ENCODE peak calls at places on chromosomes 1 and 21, in eight cellular contexts. O, V, B, Y, D, H, C and T are unnamed samples.

GRCh38 chr1:226371049-226371694 is 36.7 kb downstream of the PARP1 start:
- ATAC-seq in O (no peak), D (peak), V (no peak), C (no peak), H (no peak), B (no peak), Y (no peak), T (no peak)

GRCh38 chr1:109615879-109616278 is 3.5 kb downstream of the GNAT2 start:
- ATAC-seq in V (no peak), B (no peak), O (no peak), H (peak), C (no peak), Y (no peak), D (no peak), T (peak)

GRCh38 chr21:16302851-16303282 is 573.1 kb downstream of the USP25 start:
- ATAC-seq in D (peak), H (peak), C (no peak), B (peak), V (no peak), O (no peak), Y (no peak), T (peak)

GRCh38 chr1:25565188-25565591 is 21.8 kb downstream of the LDLRAP1 start:
- ATAC-seq in B (no peak), H (no peak), O (no peak), C (no peak), V (no peak), D (no peak), Y (no peak), T (no peak)

GRCh38 chr1:212664409-212665199 is 35.0 kb downstream of the BATF3 start:
- ATAC-seq in H (no peak), O (no peak), Y (peak), V (no peak), B (no peak), C (no peak), D (no peak), T (no peak)

GRCh38 chr1:6653651-6654290 is 29.1 kb downstream of the THAP3 start:
- ATAC-seq in Y (no peak), O (no peak), C (no peak), H (no peak), V (no peak), D (no peak), B (no peak), T (no peak)

GRCh38 chr1:18480315-18481189 is at the start of gene KLHDC7A:
- ATAC-seq in C (peak), V (no peak), D (no peak), H (peak), O (peak), Y (peak), B (peak), T (no peak)

GRCh38 chr1:9440763-9441194 is 98.5 kb upstream of the SLC25A33 start:
- ATAC-seq in O (no peak), D (no peak), B (no peak), C (no peak), H (no peak), V (no peak), Y (no peak), T (no peak)

GRCh38 chr1:198902616-198903140 is 263.8 kb downstream of the PTPRC start:
- ATAC-seq in C (no peak), Y (peak), B (no peak), O (peak), V (no peak), D (no peak), H (no peak), T (no peak)

GRCh38 chr1:200448034-200448762 is 38.4 kb upstream of the ZNF281 start:
- ATAC-seq in C (no peak), Y (no peak), O (no peak), V (no peak), D (peak), H (no peak), B (no peak), T (no peak)

GRCh38 chr1:45272943-45273342 is 53.8 kb upstream of the HPDL start:
- ATAC-seq in V (no peak), H (no peak), D (no peak), B (no peak), O (no peak), C (no peak), Y (no peak), T (no peak)

GRCh38 chr1:49448200-49448599 is 575.6 kb downstream of the AGBL4 start:
- ATAC-seq in V (no peak), O (no peak), D (no peak), C (no peak), H (no peak), Y (no peak), B (no peak), T (no peak)

GRCh38 chr1:158730453-158730852 is 9.9 kb upstream of the OR6K3 start:
- ATAC-seq in B (no peak), V (no peak), O (no peak), C (no peak), D (no peak), H (no peak), Y (no peak), T (no peak)

GRCh38 chr1:172770081-172770480 is 111.2 kb downstream of the FASLG start:
- ATAC-seq in D (no peak), O (no peak), Y (no peak), H (peak), C (no peak), B (no peak), V (no peak), T (no peak)

GRCh38 chr21:28833181-28833580 is 159.5 kb downstream of the LTN1 start:
- ATAC-seq in O (no peak), B (no peak), C (no peak), D (no peak), H (no peak), Y (no peak), V (no peak), T (peak)

GRCh38 chr21:45356251-45356650 is 48.7 kb upstream of the COL18A1 start:
- ATAC-seq in B (peak), H (no peak), Y (peak), C (no peak), O (no peak), V (peak), D (no peak), T (no peak)

GRCh38 chr1:205310981-205311704 is 10.4 kb downstream of the NUAK2 start:
- ATAC-seq in C (no peak), H (peak), O (no peak), V (no peak), D (peak), B (no peak), Y (no peak), T (no peak)

GRCh38 chr1:80962559-80962958 is 838.2 kb upstream of the ADGRL2 start:
- ATAC-seq in C (no peak), V (no peak), O (no peak), H (no peak), B (no peak), D (no peak), Y (no peak), T (no peak)

GRCh38 chr1:206729050-206729449 is 41.5 kb upstream of the IL19 start:
- ATAC-seq in B (no peak), H (no peak), C (no peak), O (no peak), Y (no peak), D (no peak), V (no peak), T (no peak)

GRCh38 chr1:161730050-161730564 is 8.8 kb downstream of the FCRLB start:
- ATAC-seq in B (no peak), O (no peak), D (no peak), V (no peak), H (no peak), Y (no peak), C (no peak), T (no peak)

GRCh38 chr21:45959779-45960390 is 21.7 kb upstream of the COL6A1 start:
- ATAC-seq in D (no peak), Y (no peak), C (no peak), H (no peak), B (no peak), O (no peak), V (no peak), T (no peak)

GRCh38 chr1:10687782-10688408 is 108.6 kb downstream of the CASZ1 start:
- ATAC-seq in C (no peak), H (no peak), O (no peak), B (no peak), D (no peak), Y (no peak), V (no peak), T (no peak)

GRCh38 chr1:219090618-219091017 is 83.1 kb upstream of the LYPLAL1 start:
- ATAC-seq in B (no peak), V (no peak), Y (no peak), H (peak), O (no peak), D (peak), C (no peak), T (no peak)

GRCh38 chr21:14482165-14482564 is 64.0 kb downstream of the SAMSN1 start:
- ATAC-seq in H (peak), O (no peak), C (no peak), Y (no peak), B (no peak), V (no peak), D (peak), T (peak)

GRCh38 chr21:25912402-25912746 is 177.6 kb downstream of the GABPA start:
- ATAC-seq in B (no peak), C (no peak), Y (no peak), V (no peak), H (no peak), O (no peak), D (no peak), T (peak)

GRCh38 chr1:78543941-78544630 is 53.3 kb downstream of the PTGFR start:
- ATAC-seq in H (no peak), B (no peak), O (no peak), V (no peak), D (no peak), C (no peak), Y (no peak), T (no peak)

GRCh38 chr1:3084154-3084553 is 15.2 kb downstream of the PRDM16 start:
- ATAC-seq in Y (peak), D (no peak), O (no peak), H (no peak), C (no peak), B (no peak), V (no peak), T (no peak)

GRCh38 chr1:200409203-200409760 is 554 bp downstream of the ZNF281 start:
- ATAC-seq in B (peak), D (peak), V (peak), C (peak), O (peak), H (peak), Y (peak), T (peak)

GRCh38 chr1:231387770-231388669 is 34.1 kb downstream of the EGLN1 start:
- ATAC-seq in B (no peak), O (peak), H (no peak), Y (no peak), C (peak), D (peak), V (no peak), T (no peak)

GRCh38 chr1:4462831-4463484 is 191.5 kb upstream of the AJAP1 start:
- ATAC-seq in C (no peak), B (no peak), V (no peak), H (no peak), D (no peak), Y (no peak), O (no peak), T (no peak)

GRCh38 chr1:114482585-114482984 is 28.4 kb downstream of the TRIM33 start:
- ATAC-seq in D (peak), Y (no peak), O (no peak), C (no peak), H (peak), B (no peak), V (peak), T (no peak)

GRCh38 chr1:53295746-53296722 is 31.8 kb downstream of the LRP8 start:
- ATAC-seq in C (no peak), V (no peak), D (peak), O (no peak), B (no peak), H (peak), Y (no peak), T (no peak)
- TF ChIP-seq POLR2AphosphoS5 in C (no peak), V (no peak), D (no peak), O (no peak), B (no peak), H (no peak), Y (no peak), T (no peak)

GRCh38 chr1:116288201-116288598 is 84.8 kb upstream of the ATP1A1 start:
- ATAC-seq in O (no peak), C (no peak), Y (no peak), D (peak), H (no peak), B (no peak), V (no peak), T (no peak)
- TF ChIP-seq POLR2AphosphoS5 in O (no peak), C (no peak), Y (no peak), D (no peak), H (no peak), B (no peak), V (no peak), T (no peak)

GRCh38 chr1:46485564-46486431 is 3.8 kb upstream of the DMBX1 start:
- ATAC-seq in C (no peak), D (no peak), Y (peak), O (no peak), B (no peak), H (no peak), V (no peak), T (no peak)
- TF ChIP-seq POLR2AphosphoS5 in C (no peak), D (no peak), Y (no peak), O (no peak), B (no peak), H (no peak), V (no peak), T (no peak)

GRCh38 chr1:27366411-27367159 is at the start of gene MAP3K6:
- ATAC-seq in D (peak), Y (peak), C (peak), V (peak), O (peak), H (peak), B (peak), T (peak)
- TF ChIP-seq POLR2AphosphoS5 in D (no peak), Y (peak), C (peak), V (no peak), O (peak), H (peak), B (no peak), T (peak)

GRCh38 chr1:201530741-201531521 is 8.0 kb upstream of the NAV1 start:
- ATAC-seq in H (peak), D (peak), B (peak), V (peak), Y (peak), O (peak), C (peak), T (peak)
- TF ChIP-seq POLR2AphosphoS5 in H (peak), D (no peak), B (no peak), V (no peak), Y (no peak), O (no peak), C (no peak), T (peak)

GRCh38 chr1:24015226-24016210 is 35.4 kb upstream of the SRSF10 start:
- ATAC-seq in D (no peak), H (peak), B (no peak), C (no peak), O (no peak), Y (no peak), V (no peak), T (peak)
- TF ChIP-seq POLR2AphosphoS5 in D (no peak), H (no peak), B (no peak), C (no peak), O (no peak), Y (no peak), V (no peak), T (peak)

GRCh38 chr1:184930232-184930631 is 44.1 kb downstream of the NIBAN1 start:
- ATAC-seq in Y (no peak), B (no peak), H (no peak), D (no peak), C (no peak), V (peak), O (no peak), T (no peak)

GRCh38 chr1:184932319-184932718 is 42.0 kb downstream of the NIBAN1 start:
- ATAC-seq in C (no peak), B (no peak), O (no peak), V (no peak), D (no peak), H (no peak), Y (no peak), T (no peak)

GRCh38 chr1:184931566-184931965 is 42.7 kb downstream of the NIBAN1 start:
- ATAC-seq in D (no peak), C (no peak), B (no peak), H (no peak), Y (no peak), V (no peak), O (no peak), T (no peak)

GRCh38 chr1:184929711-184930202 is 44.6 kb downstream of the NIBAN1 start:
- ATAC-seq in V (peak), D (no peak), H (no peak), B (no peak), C (no peak), Y (no peak), O (no peak), T (no peak)

GRCh38 chr1:184930645-184931044 is 43.7 kb downstream of the NIBAN1 start:
- ATAC-seq in O (no peak), B (no peak), Y (no peak), D (no peak), H (no peak), V (peak), C (no peak), T (no peak)
- TF ChIP-seq POLR2AphosphoS5 in O (no peak), B (no peak), Y (no peak), D (no peak), H (no peak), V (no peak), C (no peak), T (no peak)

GRCh38 chr21:34834852-34835501 is 166.2 kb downstream of the CLIC6 start:
- ATAC-seq in O (no peak), Y (peak), C (no peak), B (no peak), V (no peak), H (no peak), D (no peak), T (no peak)

GRCh38 chr21:34835526-34835925 is 166.7 kb downstream of the CLIC6 start:
- ATAC-seq in B (peak), O (no peak), D (no peak), Y (peak), H (peak), C (no peak), V (no peak), T (peak)

GRCh38 chr21:34836933-34837505 is 168.2 kb downstream of the CLIC6 start:
- ATAC-seq in O (no peak), D (no peak), Y (no peak), V (no peak), C (no peak), H (no peak), B (no peak), T (no peak)

GRCh38 chr21:34834307-34834706 is 165.5 kb downstream of the CLIC6 start:
- ATAC-seq in C (no peak), B (no peak), Y (peak), V (no peak), O (no peak), D (no peak), H (no peak), T (no peak)

DNA sequence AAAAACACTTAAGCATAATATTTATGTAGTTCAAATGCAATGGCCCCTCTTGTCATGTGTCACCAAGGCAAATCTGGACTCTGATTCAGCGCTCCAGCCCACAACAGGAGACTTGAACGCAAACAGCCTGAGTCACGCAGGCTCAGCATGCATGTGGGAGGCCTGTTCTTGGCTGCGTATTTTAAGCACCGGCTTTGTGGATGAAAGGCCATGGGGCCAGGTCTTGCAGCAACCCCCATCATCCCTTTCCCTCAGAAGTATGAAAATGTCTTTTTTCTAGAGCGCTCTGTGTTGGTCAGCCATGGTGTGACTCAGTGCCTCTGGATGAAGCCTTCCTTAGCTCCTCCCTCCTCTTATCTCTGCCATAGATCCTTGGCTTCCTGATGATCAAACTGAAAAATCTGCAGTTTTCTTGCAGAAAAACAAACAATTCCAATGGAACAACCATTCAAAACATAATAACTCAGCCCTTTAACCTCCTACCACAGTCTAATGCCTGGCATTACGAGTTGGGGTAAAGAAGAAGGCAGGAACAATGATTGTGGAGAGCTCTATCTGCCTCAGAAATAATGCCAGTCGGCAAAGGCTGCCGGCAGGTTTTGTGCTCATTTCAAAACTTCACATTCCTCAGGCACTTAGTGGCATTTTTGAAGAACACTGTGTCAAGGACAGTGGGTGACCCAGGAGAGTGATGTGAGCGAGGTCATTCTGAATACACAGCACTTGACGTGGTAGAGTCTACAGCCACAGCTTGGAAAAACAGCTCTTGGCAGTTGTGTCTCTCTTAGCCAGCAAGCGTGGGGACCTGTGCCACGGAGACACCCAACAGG is 167.5 kb downstream of the CLIC6 start:
- ATAC-seq in C (peak), Y (peak), B (peak), D (no peak), V (no peak), O (peak), H (peak), T (peak)
- TF ChIP-seq POLR2AphosphoS5 in C (peak), Y (no peak), B (no peak), D (no peak), V (no peak), O (no peak), H (peak), T (no peak)

GRCh38 chr1:145710291-145711027 is 3.3 kb upstream of the PDZK1 start:
- ATAC-seq in D (no peak), Y (no peak), O (no peak), V (no peak), H (no peak), C (no peak), B (no peak), T (no peak)

GRCh38 chr1:145707183-145707867 is at the start of gene PDZK1:
- ATAC-seq in Y (peak), O (peak), B (peak), V (no peak), D (no peak), H (no peak), C (no peak), T (no peak)

GRCh38 chr1:145714524-145715111 is 4.7 kb upstream of the CD160 start:
- ATAC-seq in D (no peak), V (peak), C (no peak), Y (no peak), H (no peak), O (peak), B (peak), T (no peak)

GRCh38 chr1:145708063-145708462 is 895 bp upstream of the PDZK1 start:
- ATAC-seq in O (peak), C (no peak), Y (peak), V (peak), D (peak), B (peak), H (no peak), T (no peak)

GRCh38 chr1:145711213-145711651 is 4.1 kb upstream of the PDZK1 start:
- ATAC-seq in C (no peak), H (no peak), Y (no peak), V (no peak), B (peak), D (no peak), O (peak), T (peak)
- TF ChIP-seq POLR2AphosphoS5 in C (no peak), H (no peak), Y (no peak), V (no peak), B (no peak), D (no peak), O (no peak), T (no peak)

DNA sequence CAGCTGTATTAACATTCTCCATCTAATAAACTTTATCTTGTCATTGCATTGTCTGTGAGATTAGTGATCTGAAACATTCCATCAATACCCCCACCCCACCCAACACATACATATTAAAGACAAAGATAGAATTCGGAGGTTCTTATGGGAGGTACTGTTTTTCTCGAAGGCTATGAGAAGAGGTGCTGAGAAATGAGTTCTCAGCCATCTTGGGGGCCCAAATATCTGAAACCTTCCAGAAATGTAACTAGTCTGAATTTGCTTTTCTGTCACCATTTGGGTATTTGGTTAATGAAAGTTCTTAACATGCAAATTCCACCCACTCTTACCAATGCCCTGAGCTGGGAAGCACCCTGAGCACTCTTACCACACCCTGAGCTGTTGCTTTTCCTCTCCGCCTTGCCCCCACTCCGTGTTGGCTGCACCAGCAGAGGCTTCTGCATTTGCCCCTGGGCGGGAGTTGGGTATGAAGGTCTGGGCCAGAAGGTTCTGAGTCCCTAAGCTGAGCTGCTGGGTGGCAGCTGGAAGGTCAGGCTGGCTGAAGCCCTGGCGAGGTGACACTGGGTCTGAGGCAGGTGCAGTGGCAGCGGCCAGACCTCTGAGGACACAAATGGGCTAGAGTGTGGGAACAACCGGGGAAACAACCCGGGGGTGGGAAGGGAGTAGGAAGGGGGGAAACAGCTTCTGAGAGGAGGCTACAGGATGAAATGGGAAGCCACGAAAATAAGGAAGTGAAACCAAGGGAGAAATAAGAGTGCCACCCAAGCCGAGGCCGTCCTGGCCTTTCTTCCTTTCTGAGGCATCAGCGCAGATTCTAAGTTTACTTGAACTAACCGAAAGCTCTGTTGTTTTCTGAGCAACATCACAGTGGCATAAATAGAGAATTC is 26.4 kb upstream of the IER5 start:
- ATAC-seq in H (peak), B (peak), O (no peak), D (peak), Y (no peak), V (peak), C (no peak), T (peak)
- TF ChIP-seq POLR2AphosphoS5 in H (peak), B (no peak), O (no peak), D (peak), Y (no peak), V (no peak), C (no peak), T (no peak)